ENCODE peak calls at places on chromosomes 12 and 14, in ten cellular contexts. J is tibial artery, I is psoas muscle, D is upper lobe of right lung, W is OCI-LY7, L is neural progenitor cell, Q is heart left ventricle, V is brain microvascular endothelial cell, K is suprapubic skin, N is right atrium auricular region. O is an unnamed sample.

GRCh38 chr14:34623506-34623905 is 6.4 kb downstream of the SNX6 start:
- DNase-seq in J (no peak), I (no peak), D (no peak), W (no peak), L (no peak), Q (no peak), V (no peak), K (no peak), N (no peak), O (no peak)

GRCh38 chr14:50531595-50532501 is 521 bp downstream of the MAP4K5 start:
- DNase-seq in J (peak; percentile 50), I (peak; percentile 74), D (peak; percentile 81), W (peak; percentile 68), L (peak; percentile 79), Q (peak; percentile 46), V (peak; percentile 12), K (peak; percentile 76), N (no peak), O (no peak)

GRCh38 chr12:70553391-70553859 is 83.8 kb downstream of the PTPRB start:
- DNase-seq in J (no peak), I (no peak), D (no peak), W (no peak), L (no peak), Q (peak; percentile 16), V (no peak), K (no peak), N (no peak), O (no peak)

GRCh38 chr14:99164712-99165111 is 107.3 kb downstream of the BCL11B start:
- DNase-seq in J (no peak), I (no peak), D (no peak), W (no peak), L (no peak), Q (no peak), V (no peak), K (no peak), N (no peak), O (no peak)

GRCh38 chr14:28101992-28102391 is 664.6 kb upstream of the FOXG1 start:
- DNase-seq in J (no peak), I (no peak), D (no peak), W (no peak), L (no peak), Q (no peak), V (no peak), K (no peak), N (no peak), O (no peak)

GRCh38 chr12:15356831-15357456 is 34.6 kb downstream of the PTPRO start:
- DNase-seq in J (no peak), I (no peak), D (no peak), W (no peak), L (no peak), Q (no peak), V (no peak), K (no peak), N (no peak), O (no peak)

GRCh38 chr12:38139456-38139855 is 177.1 kb upstream of the ALG10B start:
- DNase-seq in J (no peak), I (no peak), D (no peak), W (no peak), L (no peak), Q (no peak), V (no peak), K (no peak), N (peak; percentile 46), O (no peak)

GRCh38 chr14:68965261-68965761 is 13.8 kb downstream of the ACTN1 start:
- DNase-seq in J (no peak), I (no peak), D (no peak), W (no peak), L (no peak), Q (no peak), V (no peak), K (no peak), N (no peak), O (no peak)

GRCh38 chr14:95872777-95873176 is 3.9 kb upstream of the TUNAR start:
- DNase-seq in J (no peak), I (no peak), D (no peak), W (no peak), L (no peak), Q (no peak), V (no peak), K (no peak), N (no peak), O (no peak)

GRCh38 chr14:95876769-95877490 is at the start of gene TUNAR:
- DNase-seq in J (no peak), I (no peak), D (no peak), W (no peak), L (peak; percentile 73), Q (no peak), V (no peak), K (no peak), N (no peak), O (no peak)

GRCh38 chr14:95875831-95876768 is 532 bp upstream of the TUNAR start:
- DNase-seq in J (no peak), I (no peak), D (no peak), W (no peak), L (peak; percentile 89), Q (no peak), V (no peak), K (no peak), N (no peak), O (no peak)

DNA sequence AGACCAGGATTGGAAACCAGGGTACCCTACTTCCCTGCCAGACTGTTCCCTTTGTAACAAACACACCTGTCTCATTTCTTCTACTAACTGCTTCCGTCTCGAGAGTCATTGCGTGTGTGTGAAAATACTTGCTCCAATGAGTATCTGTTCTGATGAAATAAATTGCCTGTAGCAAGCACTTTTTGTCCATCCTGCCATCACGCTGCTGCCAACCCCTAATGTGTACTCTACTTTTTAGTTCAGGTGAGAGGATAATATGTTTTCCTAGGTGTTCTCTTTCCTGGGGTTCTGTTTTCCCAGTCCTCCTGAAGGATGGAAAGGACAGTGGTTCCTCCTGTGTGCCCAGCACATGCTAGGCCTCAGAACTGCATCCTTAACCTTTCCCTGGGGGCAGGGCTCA is 1.0 kb downstream of the TUNAR start:
- DNase-seq in J (no peak), I (no peak), D (no peak), W (no peak), L (no peak), Q (no peak), V (no peak), K (no peak), N (no peak), O (no peak)
- H3K4me3 ChIP-seq in J (no peak overlapping the region), I (no peak overlapping the region), D (no peak overlapping the region), W (no peak overlapping the region), L (peak overlapping the region; percentile 67), Q (no peak overlapping the region), V (no peak overlapping the region), K (no peak overlapping the region), N (no peak overlapping the region), O (peak overlapping the region; percentile 47)

GRCh38 chr14:96839251-96839650 is 42.1 kb downstream of the VRK1 start:
- DNase-seq in J (no peak), I (no peak), D (no peak), W (no peak), L (no peak), Q (no peak), V (no peak), K (no peak), N (no peak), O (no peak)

GRCh38 chr14:96843137-96843536 is 46.0 kb downstream of the VRK1 start:
- DNase-seq in J (no peak), I (no peak), D (no peak), W (no peak), L (no peak), Q (no peak), V (no peak), K (no peak), N (no peak), O (no peak)

DNA sequence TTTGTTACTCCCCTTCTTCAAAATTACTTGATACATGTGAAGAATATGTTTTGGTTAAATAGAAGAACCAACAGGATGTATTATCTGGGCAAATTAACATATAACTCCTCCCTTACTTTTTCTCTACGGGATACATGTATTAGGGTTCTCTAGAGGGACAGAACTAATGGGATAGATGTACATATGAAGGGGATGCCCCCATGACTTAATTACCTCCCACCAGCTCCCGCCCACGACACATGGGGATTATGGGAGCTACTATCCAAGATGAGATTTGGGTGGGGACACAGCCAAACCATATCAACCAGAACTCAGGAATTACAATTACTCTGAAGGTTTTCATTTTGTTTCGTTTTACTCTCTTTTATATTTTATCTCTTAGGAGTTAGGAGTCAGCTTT is 41.3 kb downstream of the VRK1 start:
- DNase-seq in J (no peak), I (no peak), D (no peak), W (no peak), L (no peak), Q (no peak), V (no peak), K (no peak), N (no peak), O (no peak)
- H3K36me3 ChIP-seq in J (peaks cover 16% of the 10 kb centered on the region), I (peaks cover 4% of the 10 kb centered on the region), D (peaks cover 7% of the 10 kb centered on the region), W (peaks cover 98% of the 10 kb centered on the region), L (peaks cover 4% of the 10 kb centered on the region), Q (peaks cover 5% of the 10 kb centered on the region), V (peaks cover 2% of the 10 kb centered on the region), K (peaks cover 5% of the 10 kb centered on the region), N (no peaks in the 10 kb centered on the region), O (no peaks in the 10 kb centered on the region)

DNA sequence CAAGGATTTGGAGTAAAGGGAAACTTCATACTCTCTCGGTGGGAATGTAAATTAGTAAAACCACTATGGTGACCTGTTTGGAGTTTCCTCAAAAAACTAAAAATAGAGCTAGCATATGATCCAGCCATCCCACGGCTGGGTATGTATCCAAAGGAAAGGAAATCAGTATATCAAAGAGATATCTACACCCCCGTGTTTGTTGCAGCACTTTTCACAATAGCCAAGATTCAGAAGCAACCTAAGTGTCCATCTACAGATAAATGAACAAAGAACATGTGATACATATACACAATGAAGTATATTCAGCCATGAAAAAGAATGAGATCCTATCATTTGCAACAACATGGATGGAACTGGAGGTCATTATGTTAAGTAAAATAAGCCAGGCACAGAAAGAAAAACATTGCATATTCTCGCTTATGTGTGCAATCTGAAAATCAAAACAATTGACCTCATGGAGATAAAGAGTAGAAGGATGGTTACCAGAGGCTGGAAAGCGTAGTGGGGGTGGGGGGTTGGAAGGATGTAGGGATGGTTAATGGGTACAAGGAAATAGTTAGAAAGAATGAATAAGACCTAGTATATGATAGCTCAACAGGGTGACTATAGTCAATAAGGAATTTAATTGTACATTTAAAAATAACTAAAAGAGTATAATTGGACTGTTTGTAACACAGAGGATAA is 468.0 kb downstream of the BCAT1 start:
- DNase-seq in J (no peak), I (no peak), D (no peak), W (no peak), L (no peak), Q (no peak), V (peak; percentile 22), K (no peak), N (no peak), O (no peak)
- H3K27ac ChIP-seq in J (no peak overlapping the region), I (no peak overlapping the region), D (no peak overlapping the region), W (no peak overlapping the region), L (no peak overlapping the region), Q (no peak overlapping the region), V (no peak overlapping the region), K (no peak overlapping the region), N (no peak overlapping the region), O (no peak overlapping the region)

GRCh38 chr14:52693532-52693931 is 1.8 kb downstream of the ERO1A start:
- DNase-seq in J (no peak), I (no peak), D (no peak), W (no peak), L (no peak), Q (no peak), V (no peak), K (no peak), N (no peak), O (no peak)

GRCh38 chr14:52690983-52691760 is 4.2 kb downstream of the ERO1A start:
- DNase-seq in J (no peak), I (no peak), D (no peak), W (no peak), L (no peak), Q (no peak), V (no peak), K (no peak), N (no peak), O (no peak)

GRCh38 chr14:52694761-52695480 is 437 bp downstream of the ERO1A start:
- DNase-seq in J (no peak), I (no peak), D (peak; percentile 75), W (peak; percentile 84), L (peak; percentile 50), Q (peak; percentile 15), V (peak; percentile 16), K (no peak), N (no peak), O (no peak)

GRCh38 chr14:52693004-52693403 is 2.4 kb downstream of the ERO1A start:
- DNase-seq in J (no peak), I (no peak), D (no peak), W (no peak), L (no peak), Q (no peak), V (no peak), K (no peak), N (no peak), O (no peak)

DNA sequence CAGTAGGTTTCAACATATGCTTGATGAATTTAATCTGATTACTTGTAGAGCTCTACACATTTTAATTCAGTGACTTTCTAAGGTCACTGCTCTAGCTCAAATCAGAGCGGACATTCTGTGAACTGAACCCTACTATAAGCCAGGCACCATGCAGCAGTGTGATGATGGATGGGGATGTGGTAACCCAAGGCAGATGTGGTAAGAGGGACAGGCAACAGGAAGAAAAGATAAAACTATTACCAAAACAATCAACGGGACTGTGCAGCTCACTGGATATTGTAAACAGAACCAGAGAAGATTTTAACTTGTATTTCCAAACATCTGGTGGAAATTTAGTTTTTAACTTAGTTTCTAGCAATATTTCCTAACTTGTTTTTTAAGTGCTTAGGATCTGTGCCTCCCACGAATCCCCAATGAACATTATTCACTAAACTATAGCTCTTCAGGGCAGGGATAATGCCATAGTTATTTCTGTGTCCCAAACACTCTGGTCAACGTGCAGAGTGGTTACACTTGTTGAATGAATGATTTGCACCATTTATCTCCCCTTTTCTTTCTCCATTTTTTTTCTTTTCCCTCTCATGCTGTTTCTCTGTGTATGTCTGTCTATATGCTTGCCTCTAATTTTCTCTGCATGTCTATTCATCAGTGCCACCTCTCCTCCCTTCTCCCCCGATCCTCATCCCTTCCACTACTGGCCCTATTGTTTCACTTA is 3.0 kb downstream of the ERO1A start:
- DNase-seq in J (no peak), I (no peak), D (no peak), W (peak; percentile 11), L (no peak), Q (no peak), V (no peak), K (no peak), N (no peak), O (no peak)
- H3K4me3 ChIP-seq in J (no peak overlapping the region), I (no peak overlapping the region), D (no peak overlapping the region), W (no peak overlapping the region), L (no peak overlapping the region), Q (no peak overlapping the region), V (no peak overlapping the region), K (no peak overlapping the region), N (no peak overlapping the region), O (no peak overlapping the region)

O was measured in iPS DF 6.9.